ENCODE peak calls at places on chromosomes 4 and X, in ten cellular contexts. K is uterus, Q is adrenal gland, D is left lung, I is heart right ventricle, P is GM12865, T is psoas muscle, F is H1, E is B cell, S is SK-N-SH. Z is an unnamed sample.

GRCh38 chr4:154640999-154641398 is 28.5 kb upstream of the FGG start:
- DNase-seq in Q (no peak), K (no peak), P (no peak), D (no peak), T (no peak), S (no peak), E (no peak), I (no peak), F (no peak), Z (no peak)

GRCh38 chr4:101122019-101122418 is 225.3 kb downstream of the PPP3CA start:
- DNase-seq in P (no peak), S (no peak), T (no peak), Q (no peak), I (no peak), F (no peak), K (no peak), D (no peak), E (no peak), Z (no peak)

GRCh38 chrX:154097597-154098541 is at the start of gene MECP2:
- DNase-seq in P (peak), T (peak), F (peak), S (peak), I (peak), K (peak), D (peak), Q (peak), E (peak), Z (peak)

GRCh38 chr4:84327526-84327925 is 171.6 kb downstream of the NKX6-1 start:
- DNase-seq in T (no peak), K (no peak), P (no peak), D (no peak), S (no peak), Q (no peak), F (no peak), I (no peak), E (no peak), Z (no peak)

GRCh38 chrX:11273544-11273943 is 19.7 kb upstream of the AMELX start:
- DNase-seq in S (no peak), P (no peak), E (no peak), T (no peak), I (no peak), Q (no peak), D (no peak), F (no peak), K (no peak), Z (peak)

GRCh38 chrX:22041931-22042530 is 9.9 kb downstream of the PHEX start:
- DNase-seq in S (no peak), K (no peak), P (no peak), E (no peak), T (no peak), I (no peak), Q (no peak), F (no peak), D (no peak), Z (no peak)

GRCh38 chrX:152904151-152905080 is 6.5 kb downstream of the ZNF185 start:
- DNase-seq in K (peak), S (peak), I (peak), D (no peak), Q (peak), E (no peak), P (peak), F (no peak), T (peak), Z (peak)

GRCh38 chrX:107025538-107025937 is 25.5 kb upstream of the MORC4 start:
- DNase-seq in S (peak), I (no peak), P (peak), D (no peak), K (no peak), T (no peak), E (no peak), F (no peak), Q (no peak), Z (peak)

GRCh38 chr4:41148292-41148691 is 66.0 kb downstream of the APBB2 start:
- DNase-seq in Q (no peak), S (no peak), T (no peak), F (no peak), P (peak), D (no peak), K (no peak), I (no peak), E (no peak), Z (no peak)

GRCh38 chr4:31005037-31005436 is 284.9 kb downstream of the PCDH7 start:
- DNase-seq in Q (no peak), D (no peak), S (no peak), P (no peak), I (no peak), T (no peak), F (no peak), K (no peak), E (no peak), Z (no peak)

GRCh38 chrX:113390531-113390930 is 549.9 kb upstream of the AMOT start:
- DNase-seq in E (no peak), K (no peak), P (peak), T (no peak), D (no peak), I (no peak), Q (no peak), S (no peak), F (no peak), Z (no peak)

GRCh38 chrX:55161581-55161980 is 58.6 kb upstream of the PAGE5 start:
- DNase-seq in K (no peak), Q (no peak), F (no peak), P (no peak), E (no peak), D (no peak), S (no peak), T (no peak), I (no peak), Z (no peak)

GRCh38 chrX:45422216-45422925 is 221.7 kb upstream of the DIPK2B start:
- DNase-seq in K (no peak), I (no peak), Q (no peak), E (no peak), S (no peak), T (no peak), P (no peak), F (no peak), D (no peak), Z (no peak)

GRCh38 chr4:139014391-139015268 is 951 bp upstream of the NOCT start:
- DNase-seq in D (no peak), K (no peak), S (peak), E (no peak), P (peak), I (peak), Q (peak), F (no peak), T (no peak), Z (peak)

GRCh38 chrX:20487227-20487626 is 220.5 kb upstream of the RPS6KA3 start:
- DNase-seq in T (no peak), I (no peak), D (no peak), Q (no peak), S (no peak), F (no peak), P (no peak), E (no peak), K (no peak), Z (peak)

GRCh38 chrX:116204947-116205346 is 34.4 kb downstream of the AGTR2 start:
- DNase-seq in K (no peak), P (peak), T (no peak), F (no peak), I (no peak), D (no peak), Q (no peak), S (peak), E (no peak), Z (peak)

GRCh38 chr4:150176559-150176958 is 98.3 kb downstream of the DCLK2 start:
- DNase-seq in I (peak), K (no peak), S (peak), F (no peak), T (no peak), Q (no peak), D (no peak), P (no peak), E (no peak), Z (peak)

GRCh38 chr4:32985256-32985655 is 2265.1 kb downstream of the PCDH7 start:
- DNase-seq in F (no peak), I (no peak), T (no peak), D (no peak), E (no peak), P (no peak), K (no peak), Q (no peak), S (no peak), Z (peak)

GRCh38 chr4:89434364-89434988 is 126.9 kb upstream of the GPRIN3 start:
- DNase-seq in S (peak), K (no peak), I (no peak), D (no peak), Q (no peak), T (no peak), E (no peak), F (no peak), P (peak), Z (peak)

GRCh38 chr4:149997881-149998421 is 80.3 kb upstream of the DCLK2 start:
- DNase-seq in F (no peak), T (no peak), E (no peak), K (no peak), P (peak), D (no peak), I (no peak), Q (no peak), S (no peak), Z (peak)

DNA sequence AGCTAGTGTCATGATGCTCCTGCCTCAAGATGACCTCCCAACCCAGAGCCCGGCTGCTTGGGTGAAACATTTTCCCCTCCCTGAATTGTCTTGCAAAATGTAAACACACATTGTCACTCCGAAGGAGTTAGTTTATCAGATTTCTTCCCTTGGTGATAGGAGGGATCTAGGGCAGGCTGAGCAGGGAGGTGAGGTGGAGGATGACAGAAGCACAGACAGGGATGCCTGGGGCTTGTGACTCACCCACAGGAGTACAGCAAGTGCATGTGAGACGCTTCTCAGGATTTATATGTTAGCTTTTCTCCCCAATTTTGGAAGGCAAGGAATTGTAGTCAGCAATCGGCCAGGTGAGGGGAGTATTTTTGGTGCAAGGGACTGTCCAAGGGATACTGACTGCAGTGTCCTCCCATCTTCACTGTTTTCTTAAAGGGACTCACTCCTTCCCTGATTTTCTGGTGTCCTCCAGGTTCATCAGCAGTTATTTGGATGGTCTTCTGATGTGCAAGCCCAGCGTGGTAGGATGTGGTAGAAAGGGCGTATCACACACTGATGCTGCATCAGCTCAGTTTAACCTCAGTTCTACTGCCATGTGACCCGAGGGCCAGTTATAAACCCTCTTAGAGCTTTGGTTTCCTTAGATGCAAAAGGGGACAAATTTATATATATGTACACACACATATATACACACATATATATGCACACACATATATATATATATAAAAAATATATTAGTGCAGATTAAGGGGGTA is 46.2 kb upstream of the IGFBP7 start:
- DNase-seq in P (no peak), F (no peak), E (no peak), Q (no peak), S (no peak), D (no peak), K (no peak), T (no peak), I (no peak), Z (peak)
- TF ChIP-seq CTCF in P (no peak), F (no peak), E (no peak), Q (no peak), S (no peak), D (no peak), K (no peak), T (no peak), I (no peak), Z (no peak)

DNA sequence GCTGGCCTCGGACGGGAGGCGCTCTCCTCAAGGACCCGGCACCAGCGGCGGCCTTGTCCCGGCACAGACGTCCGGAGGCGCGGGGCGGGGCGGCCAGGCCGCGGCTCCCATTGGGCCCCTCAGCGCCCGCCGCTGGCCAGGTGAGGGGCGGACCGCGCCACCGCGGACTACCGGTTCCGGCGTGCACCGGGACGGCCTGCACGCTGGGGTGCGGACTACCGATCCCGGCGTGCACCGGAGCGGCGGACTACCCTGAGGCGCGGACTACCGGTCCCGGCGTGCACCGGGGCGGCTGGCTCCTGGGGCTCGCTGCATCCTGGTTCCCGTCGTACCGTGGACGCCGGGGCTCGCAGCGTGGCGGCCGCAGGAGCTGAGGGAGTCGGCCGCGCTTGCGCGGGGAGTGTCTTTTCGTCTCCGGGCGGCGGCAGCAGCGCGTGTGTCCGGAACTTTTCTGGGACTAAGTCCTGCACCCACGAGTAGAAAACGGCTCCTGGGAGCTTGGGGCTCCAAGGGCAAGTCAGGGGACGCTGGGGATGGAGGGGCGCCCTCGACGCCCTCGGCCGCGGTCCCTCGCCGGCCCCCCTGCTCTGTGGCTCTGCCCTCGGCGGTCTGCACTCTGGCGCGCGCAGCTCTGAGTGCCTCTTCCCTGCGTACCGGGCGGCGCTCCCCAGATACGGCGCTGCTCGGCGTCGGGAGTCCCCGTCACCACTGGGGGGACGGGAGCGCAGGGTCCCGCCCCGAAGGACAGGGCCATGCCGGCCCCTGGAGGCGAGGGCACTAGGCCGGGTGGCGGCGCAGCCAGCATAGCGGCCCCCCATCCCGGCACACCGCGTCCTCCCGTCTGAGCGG is at the start of gene LETM1:
- DNase-seq in I (peak), F (peak), D (peak), E (peak), P (peak), Q (peak), T (peak), S (peak), K (peak), Z (peak)
- TF ChIP-seq CTCF in I (no peak), F (no peak), D (no peak), E (peak), P (peak), Q (no peak), T (peak), S (peak), K (no peak), Z (no peak)

GRCh38 chr4:107658400-107659326 is 61.4 kb downstream of the PAPSS1 start:
- DNase-seq in S (no peak), P (no peak), D (no peak), Q (no peak), F (no peak), I (no peak), K (no peak), E (no peak), T (no peak), Z (no peak)

GRCh38 chr4:107655289-107655688 is 64.7 kb downstream of the PAPSS1 start:
- DNase-seq in I (no peak), P (no peak), F (no peak), Q (no peak), T (no peak), K (no peak), D (no peak), S (no peak), E (no peak), Z (no peak)

DNA sequence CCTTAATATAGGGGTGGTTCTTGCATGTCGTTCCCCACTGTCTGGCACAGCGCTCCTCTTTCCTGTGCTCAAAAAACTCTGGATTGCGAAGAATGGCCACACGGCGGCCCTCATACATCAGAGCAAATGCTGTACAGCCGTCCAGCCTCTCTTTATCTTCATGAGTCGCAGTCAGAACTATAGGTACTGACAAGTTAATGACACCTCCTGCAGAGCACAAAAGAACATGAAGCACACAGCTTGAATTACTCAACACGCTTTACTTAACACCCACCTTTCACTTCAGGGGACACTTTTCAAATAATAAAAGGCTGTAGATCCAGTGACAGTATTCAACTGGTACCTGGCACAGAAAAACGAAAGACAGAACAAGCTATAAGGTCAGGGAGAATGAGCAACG is 65.3 kb downstream of the PAPSS1 start:
- DNase-seq in I (no peak), T (no peak), Q (no peak), S (no peak), P (no peak), E (no peak), K (no peak), D (no peak), F (no peak), Z (peak)
- TF ChIP-seq CTCF in I (no peak), T (no peak), Q (no peak), S (no peak), P (no peak), E (no peak), K (no peak), D (no peak), F (no peak), Z (peak)

GRCh38 chrX:31329298-31329697 is 257.5 kb upstream of the FTHL17 start:
- DNase-seq in I (no peak), E (no peak), T (no peak), P (peak), D (no peak), F (no peak), Q (no peak), S (no peak), K (no peak), Z (no peak)
- TF ChIP-seq CTCF in I (no peak), E (no peak), T (no peak), P (no peak), D (no peak), F (no peak), Q (no peak), S (no peak), K (no peak), Z (no peak)